ENCODE peak calls at places on chromosome 7, in five cellular contexts. One of them, this sample, is unnamed.

GRCh38 chr7:77351539-77352004 is 64.6 kb downstream of the GSAP start:
- DNase-seq in NCI-H1436: no peak
- DNase-seq in NCI-H82: peak
- DNase-seq in AG04449: no peak
- DNase-seq in naive thymus-derived CD8-positive, alpha-beta T cell: peak
- DNase-seq in this sample: peak

GRCh38 chr7:81484266-81484665 is 285.6 kb downstream of the HGF start:
- DNase-seq in NCI-H82: peak
- DNase-seq in AG04449: peak
- DNase-seq in NCI-H1436: no peak
- DNase-seq in naive thymus-derived CD8-positive, alpha-beta T cell: no peak
- DNase-seq in this sample: no peak

GRCh38 chr7:30469303-30469702 is 9.3 kb downstream of the NOD1 start:
- DNase-seq in naive thymus-derived CD8-positive, alpha-beta T cell: no peak
- DNase-seq in NCI-H1436: no peak
- DNase-seq in NCI-H82: peak
- DNase-seq in AG04449: peak
- DNase-seq in this sample: no peak

GRCh38 chr7:112211348-112211907 is 4.9 kb downstream of the ZNF277 start:
- DNase-seq in naive thymus-derived CD8-positive, alpha-beta T cell: no peak
- DNase-seq in NCI-H82: no peak
- DNase-seq in AG04449: no peak
- DNase-seq in NCI-H1436: no peak
- DNase-seq in this sample: no peak

GRCh38 chr7:55130079-55130476 is 111.3 kb downstream of the EGFR start:
- DNase-seq in NCI-H82: no peak
- DNase-seq in AG04449: no peak
- DNase-seq in NCI-H1436: peak
- DNase-seq in naive thymus-derived CD8-positive, alpha-beta T cell: no peak
- DNase-seq in this sample: no peak

GRCh38 chr7:134782121-134782623 is 2.7 kb downstream of the CALD1 start:
- DNase-seq in naive thymus-derived CD8-positive, alpha-beta T cell: no peak
- DNase-seq in NCI-H1436: no peak
- DNase-seq in AG04449: no peak
- DNase-seq in NCI-H82: no peak
- DNase-seq in this sample: no peak

GRCh38 chr7:139772837-139773236 is 5.0 kb downstream of the HIPK2 start:
- DNase-seq in NCI-H1436: no peak
- DNase-seq in AG04449: no peak
- DNase-seq in naive thymus-derived CD8-positive, alpha-beta T cell: no peak
- DNase-seq in NCI-H82: no peak
- DNase-seq in this sample: no peak

GRCh38 chr7:23133797-23134196 is 28.2 kb downstream of the KLHL7 start:
- DNase-seq in naive thymus-derived CD8-positive, alpha-beta T cell: no peak
- DNase-seq in NCI-H1436: no peak
- DNase-seq in AG04449: no peak
- DNase-seq in NCI-H82: no peak
- DNase-seq in this sample: no peak

GRCh38 chr7:39085590-39086049 is 107.9 kb downstream of the POU6F2 start:
- DNase-seq in NCI-H82: no peak
- DNase-seq in naive thymus-derived CD8-positive, alpha-beta T cell: no peak
- DNase-seq in NCI-H1436: peak
- DNase-seq in AG04449: no peak
- DNase-seq in this sample: no peak

GRCh38 chr7:34365011-34365410 is 293.0 kb upstream of the NPSR1 start:
- DNase-seq in AG04449: no peak
- DNase-seq in NCI-H1436: no peak
- DNase-seq in NCI-H82: no peak
- DNase-seq in naive thymus-derived CD8-positive, alpha-beta T cell: no peak
- DNase-seq in this sample: no peak

GRCh38 chr7:14761506-14762296 is 140.8 kb downstream of the DGKB start:
- DNase-seq in naive thymus-derived CD8-positive, alpha-beta T cell: no peak
- DNase-seq in NCI-H1436: peak
- DNase-seq in AG04449: peak
- DNase-seq in NCI-H82: no peak
- DNase-seq in this sample: no peak

GRCh38 chr7:51471199-51472016 is 154.8 kb upstream of the COBL start:
- DNase-seq in AG04449: no peak
- DNase-seq in NCI-H82: no peak
- DNase-seq in naive thymus-derived CD8-positive, alpha-beta T cell: no peak
- DNase-seq in NCI-H1436: no peak
- DNase-seq in this sample: no peak

GRCh38 chr7:45890125-45890901 is 2.0 kb downstream of the IGFBP1 start:
- DNase-seq in AG04449: no peak
- DNase-seq in NCI-H1436: no peak
- DNase-seq in NCI-H82: no peak
- DNase-seq in naive thymus-derived CD8-positive, alpha-beta T cell: no peak
- DNase-seq in this sample: no peak

GRCh38 chr7:124489925-124490324 is 275.7 kb downstream of the GPR37 start:
- DNase-seq in naive thymus-derived CD8-positive, alpha-beta T cell: no peak
- DNase-seq in AG04449: no peak
- DNase-seq in NCI-H82: no peak
- DNase-seq in NCI-H1436: no peak
- DNase-seq in this sample: no peak

GRCh38 chr7:90246184-90246583 is 1.2 kb downstream of the CFAP69 start:
- DNase-seq in NCI-H82: no peak
- DNase-seq in AG04449: no peak
- DNase-seq in naive thymus-derived CD8-positive, alpha-beta T cell: no peak
- DNase-seq in NCI-H1436: no peak
- DNase-seq in this sample: no peak

GRCh38 chr7:51279391-51280023 is 37.1 kb downstream of the COBL start:
- DNase-seq in NCI-H82: peak
- DNase-seq in naive thymus-derived CD8-positive, alpha-beta T cell: no peak
- DNase-seq in NCI-H1436: no peak
- DNase-seq in AG04449: no peak
- DNase-seq in this sample: no peak

GRCh38 chr7:85457911-85458310 is 271.1 kb upstream of the SEMA3D start:
- DNase-seq in NCI-H82: no peak
- DNase-seq in naive thymus-derived CD8-positive, alpha-beta T cell: no peak
- DNase-seq in NCI-H1436: no peak
- DNase-seq in AG04449: no peak
- DNase-seq in this sample: no peak

GRCh38 chr7:44263342-44264082 is 61.9 kb downstream of the CAMK2B start:
- DNase-seq in naive thymus-derived CD8-positive, alpha-beta T cell: no peak
- DNase-seq in NCI-H1436: no peak
- DNase-seq in NCI-H82: no peak
- DNase-seq in AG04449: no peak
- DNase-seq in this sample: no peak

GRCh38 chr7:83273699-83274098 is 111.0 kb upstream of the PCLO start:
- DNase-seq in AG04449: no peak
- DNase-seq in NCI-H1436: no peak
- DNase-seq in NCI-H82: no peak
- DNase-seq in naive thymus-derived CD8-positive, alpha-beta T cell: no peak
- DNase-seq in this sample: no peak

GRCh38 chr7:17402628-17403278 is 104.3 kb downstream of the AHR start:
- DNase-seq in NCI-H82: no peak
- DNase-seq in NCI-H1436: no peak
- DNase-seq in AG04449: no peak
- DNase-seq in naive thymus-derived CD8-positive, alpha-beta T cell: no peak
- DNase-seq in this sample: no peak

GRCh38 chr7:151745090-151745638 is 131.8 kb downstream of the PRKAG2 start:
- DNase-seq in NCI-H82: no peak
- DNase-seq in AG04449: no peak
- DNase-seq in NCI-H1436: no peak
- DNase-seq in naive thymus-derived CD8-positive, alpha-beta T cell: no peak
- DNase-seq in this sample: no peak

GRCh38 chr7:2723138-2723850 is 35.3 kb downstream of the AMZ1 start:
- DNase-seq in NCI-H82: no peak
- DNase-seq in AG04449: no peak
- DNase-seq in NCI-H1436: no peak
- DNase-seq in naive thymus-derived CD8-positive, alpha-beta T cell: no peak
- DNase-seq in this sample: no peak

GRCh38 chr7:23308754-23309153 is 9.6 kb downstream of the MALSU1 start:
- DNase-seq in AG04449: no peak
- DNase-seq in NCI-H1436: no peak
- DNase-seq in NCI-H82: no peak
- DNase-seq in naive thymus-derived CD8-positive, alpha-beta T cell: no peak
- DNase-seq in this sample: no peak

GRCh38 chr7:14424675-14425074 is 435.2 kb upstream of the ETV1 start:
- DNase-seq in NCI-H82: no peak
- DNase-seq in naive thymus-derived CD8-positive, alpha-beta T cell: no peak
- DNase-seq in NCI-H1436: no peak
- DNase-seq in AG04449: no peak
- DNase-seq in this sample: no peak

GRCh38 chr7:1537631-1538412 is 7.3 kb downstream of the MAFK start:
- DNase-seq in naive thymus-derived CD8-positive, alpha-beta T cell: peak
- DNase-seq in NCI-H1436: no peak
- DNase-seq in NCI-H82: no peak
- DNase-seq in AG04449: peak
- DNase-seq in this sample: no peak

GRCh38 chr7:35418716-35419425 is 165.0 kb upstream of the TBX20 start:
- DNase-seq in naive thymus-derived CD8-positive, alpha-beta T cell: no peak
- DNase-seq in NCI-H82: peak
- DNase-seq in AG04449: no peak
- DNase-seq in NCI-H1436: no peak
- DNase-seq in this sample: no peak

This sample was measured in OCI-LY7.